ENCODE peak calls at places on chromosomes 4 and X, in seven cellular contexts. E, U, Z, M, Q, L and Y are unnamed samples.

GRCh38 chrX:148732743-148733142 is 232.3 kb downstream of the AFF2 start:
- DNase-seq in Q (no peak), M (no peak), E (no peak), L (no peak), Z (no peak), U (no peak), Y (no peak)

GRCh38 chr4:156942991-156943390 is 28.6 kb downstream of the PDGFC start:
- DNase-seq in E (no peak), Z (no peak), Q (no peak), L (no peak), M (no peak), U (no peak), Y (no peak)

GRCh38 chr4:108345862-108346530 is 177.3 kb upstream of the LEF1 start:
- DNase-seq in L (no peak), Z (no peak), M (no peak), E (no peak), Q (no peak), U (no peak), Y (peak)

GRCh38 chr4:96713271-96713670 is 873.4 kb downstream of the PDHA2 start:
- DNase-seq in M (no peak), L (no peak), U (no peak), Q (no peak), E (no peak), Z (no peak), Y (no peak)

GRCh38 chrX:82816572-82816971 is 691.5 kb upstream of the POU3F4 start:
- DNase-seq in U (no peak), M (no peak), L (no peak), Z (no peak), Q (no peak), E (no peak), Y (no peak)

GRCh38 chrX:634306-634958 is 3.8 kb downstream of the SHOX start:
- DNase-seq in M (peak), E (no peak), Z (no peak), Q (no peak), U (no peak), L (peak), Y (no peak)

GRCh38 chrX:151825927-151826471 is 86.7 kb upstream of the MAGEA4 start:
- DNase-seq in L (peak), Q (no peak), Z (no peak), M (no peak), U (no peak), E (peak), Y (peak)

GRCh38 chr4:3087398-3087797 is 12.9 kb downstream of the HTT start:
- DNase-seq in Q (no peak), E (no peak), M (no peak), Z (no peak), L (no peak), U (no peak), Y (no peak)

GRCh38 chr4:25100156-25100555 is 60.1 kb downstream of the SEPSECS start:
- DNase-seq in U (no peak), M (no peak), E (no peak), L (no peak), Z (no peak), Q (no peak), Y (no peak)

GRCh38 chr4:183437452-183437851 is 7.0 kb upstream of the CDKN2AIP start:
- DNase-seq in Q (no peak), L (peak), Z (no peak), M (no peak), U (peak), E (no peak), Y (no peak)

GRCh38 chr4:54165438-54165837 is 63.7 kb upstream of the PDGFRA start:
- DNase-seq in M (no peak), L (peak), E (peak), Q (no peak), U (no peak), Z (no peak), Y (peak)

GRCh38 chrX:126994011-126994410 is 174.5 kb downstream of the PRR32 start:
- DNase-seq in U (no peak), Q (no peak), M (no peak), E (no peak), L (no peak), Z (no peak), Y (no peak)

GRCh38 chr4:2333916-2334644 is 72.2 kb upstream of the MXD4 start:
- DNase-seq in M (peak), L (no peak), Q (no peak), E (no peak), Z (no peak), U (peak), Y (no peak)

GRCh38 chr4:22339491-22339890 is 176.4 kb downstream of the ADGRA3 start:
- DNase-seq in L (no peak), M (no peak), U (no peak), E (no peak), Q (no peak), Z (no peak), Y (no peak)

GRCh38 chr4:37827030-37827705 is 682 bp downstream of the PGM2 start:
- DNase-seq in M (no peak), E (no peak), L (peak), U (peak), Z (peak), Q (peak), Y (no peak)

GRCh38 chr4:163284304-163284703 is 48.1 kb downstream of the NPY1R start:
- DNase-seq in L (no peak), U (no peak), Q (no peak), E (no peak), Z (no peak), M (no peak), Y (no peak)

GRCh38 chrX:154544885-154545284 is 1.8 kb downstream of the G6PD start:
- DNase-seq in U (no peak), Z (no peak), L (no peak), E (no peak), M (no peak), Q (no peak), Y (no peak)

GRCh38 chrX:154541896-154542722 is 4.5 kb downstream of the G6PD start:
- DNase-seq in Z (peak), U (peak), L (peak), M (no peak), Q (no peak), E (peak), Y (peak)

GRCh38 chrX:154540897-154541535 is 5.6 kb downstream of the G6PD start:
- DNase-seq in L (no peak), M (no peak), U (no peak), Z (no peak), E (no peak), Q (peak), Y (no peak)

GRCh38 chrX:154541589-154541895 is 5.1 kb downstream of the G6PD start:
- DNase-seq in E (no peak), M (no peak), Q (no peak), U (no peak), Z (no peak), L (no peak), Y (no peak)

GRCh38 chrX:154542723-154543424 is 3.8 kb downstream of the G6PD start:
- DNase-seq in Z (no peak), U (no peak), L (no peak), E (no peak), Q (no peak), M (no peak), Y (no peak)
- H3K4me3 ChIP-seq in Z (no peak), U (no peak), L (no peak), E (no peak), Q (no peak), M (no peak), Y (no peak)

DNA sequence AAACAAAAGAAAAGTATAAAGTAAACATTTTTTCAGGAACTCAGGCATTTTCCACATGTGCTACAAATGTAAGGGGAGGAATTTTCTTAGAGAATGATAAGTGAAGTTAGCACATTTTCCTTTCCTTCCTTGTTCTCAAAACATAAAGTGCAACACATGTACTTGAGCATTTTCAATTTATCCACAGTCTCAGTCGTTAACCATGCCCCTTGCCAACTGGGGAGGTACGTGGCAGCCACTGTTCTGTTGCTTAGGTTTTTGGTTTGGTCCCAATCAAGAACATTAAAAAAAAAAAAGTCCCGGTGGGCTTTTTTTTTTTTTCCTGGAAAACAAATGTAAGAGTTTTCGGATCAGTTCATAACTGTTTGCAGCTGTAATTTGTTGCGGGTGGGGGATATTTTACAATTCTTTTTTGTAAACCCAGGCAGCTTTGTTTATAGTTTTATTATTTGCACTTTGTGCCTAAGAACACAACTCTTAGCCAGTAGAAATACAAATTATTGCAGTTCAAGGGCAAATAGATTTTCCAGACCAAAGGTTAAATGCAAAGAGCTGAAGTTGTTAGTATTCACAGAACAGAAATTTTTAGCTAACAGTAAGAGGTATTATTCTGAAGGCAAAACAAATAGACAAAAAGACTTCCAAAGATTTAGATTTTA is 112.1 kb upstream of the NAP1L5 start:
- DNase-seq in U (no peak), E (no peak), L (peak), Q (no peak), M (no peak), Z (no peak), Y (no peak)
- H3K4me3 ChIP-seq in U (no peak), E (no peak), L (peak), Q (no peak), M (no peak), Z (no peak), Y (no peak)

GRCh38 chr4:41119867-41120295 is 94.5 kb downstream of the APBB2 start:
- DNase-seq in E (no peak), U (no peak), Q (no peak), L (no peak), Z (no peak), M (no peak), Y (no peak)

GRCh38 chr4:41122309-41122708 is 92.0 kb downstream of the APBB2 start:
- DNase-seq in L (no peak), Z (no peak), E (no peak), U (no peak), Q (no peak), M (no peak), Y (no peak)

GRCh38 chr4:41121906-41122305 is 92.4 kb downstream of the APBB2 start:
- DNase-seq in U (no peak), E (no peak), L (no peak), Z (no peak), M (no peak), Q (no peak), Y (no peak)

GRCh38 chr4:41122775-41123174 is 91.6 kb downstream of the APBB2 start:
- DNase-seq in L (no peak), E (no peak), Q (no peak), M (peak), Z (no peak), U (no peak), Y (no peak)

GRCh38 chr4:41120297-41121217 is 93.8 kb downstream of the APBB2 start:
- DNase-seq in M (no peak), Q (no peak), E (no peak), U (no peak), L (peak), Z (no peak), Y (peak)
- H3K4me3 ChIP-seq in M (no peak), Q (no peak), E (no peak), U (no peak), L (no peak), Z (peak), Y (no peak)

GRCh38 chr4:78662661-78663060 is 111.1 kb downstream of the ANXA3 start:
- DNase-seq in M (no peak), Q (no peak), U (no peak), E (no peak), Z (no peak), L (no peak), Y (no peak)

GRCh38 chr4:78661086-78661690 is 109.6 kb downstream of the ANXA3 start:
- DNase-seq in Z (no peak), L (no peak), U (no peak), Q (no peak), M (no peak), E (no peak), Y (no peak)

GRCh38 chr4:78659665-78660064 is 108.1 kb downstream of the ANXA3 start:
- DNase-seq in L (no peak), M (no peak), Z (no peak), U (no peak), E (no peak), Q (no peak), Y (no peak)

GRCh38 chr4:78660559-78660958 is 109.0 kb downstream of the ANXA3 start:
- DNase-seq in U (no peak), E (no peak), Z (no peak), Q (no peak), M (no peak), L (peak), Y (no peak)

GRCh38 chr4:78661923-78662521 is 110.5 kb downstream of the ANXA3 start:
- DNase-seq in Z (no peak), E (no peak), Q (no peak), M (no peak), U (peak), L (peak), Y (peak)
- H3K4me3 ChIP-seq in Z (peak), E (no peak), Q (no peak), M (no peak), U (no peak), L (no peak), Y (no peak)

GRCh38 chr4:52748432-52748831 is 2.8 kb downstream of the ERVMER34-1 start:
- DNase-seq in Z (no peak), U (no peak), L (no peak), M (no peak), Q (no peak), E (no peak), Y (no peak)

GRCh38 chr4:52750213-52750612 is 1.0 kb downstream of the ERVMER34-1 start:
- DNase-seq in E (no peak), Q (no peak), L (no peak), M (no peak), Z (no peak), U (no peak), Y (no peak)

GRCh38 chr4:52751349-52751911 is at the start of gene ERVMER34-1:
- DNase-seq in E (peak), L (peak), M (peak), U (peak), Z (peak), Q (peak), Y (no peak)

GRCh38 chr4:52752921-52753320 is 1.7 kb upstream of the ERVMER34-1 start:
- DNase-seq in Q (no peak), U (no peak), Z (no peak), E (no peak), M (no peak), L (no peak), Y (no peak)

DNA sequence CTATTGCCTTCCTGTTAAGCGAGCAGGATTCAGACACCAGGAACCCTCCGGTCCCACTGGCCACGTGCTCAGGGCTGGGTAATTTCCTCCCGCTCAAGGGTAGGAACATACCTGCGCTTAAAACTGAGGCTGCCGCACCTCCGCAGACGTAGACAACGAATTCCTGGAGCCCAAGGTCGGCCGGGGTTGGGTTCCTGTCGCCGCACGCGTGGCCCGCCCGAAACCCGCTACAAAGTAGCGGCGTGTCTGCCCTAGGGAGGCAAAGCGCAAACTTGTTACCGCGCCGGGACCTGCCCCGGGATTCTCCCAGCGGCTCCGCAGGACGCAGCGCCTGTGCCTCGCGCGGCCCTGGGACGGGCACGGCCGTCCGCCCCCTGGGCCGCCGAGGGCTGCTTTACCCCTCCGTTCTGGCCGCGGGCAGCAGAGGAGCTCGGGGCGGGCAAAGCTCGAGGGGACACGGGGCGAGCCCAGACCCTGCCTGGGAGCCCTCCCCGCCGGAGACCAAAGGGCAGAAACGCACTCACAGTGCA is 341 bp downstream of the ERVMER34-1 start:
- DNase-seq in L (peak), U (peak), Z (no peak), M (peak), Q (no peak), E (no peak), Y (no peak)
- H3K4me3 ChIP-seq in L (peak), U (peak), Z (peak), M (peak), Q (peak), E (peak), Y (peak)

GRCh38 chr4:33881176-33881575 is 2363.1 kb downstream of the ARAP2 start:
- DNase-seq in E (no peak), M (no peak), U (no peak), Q (no peak), Z (no peak), L (no peak), Y (no peak)
- H3K4me3 ChIP-seq in E (no peak), M (no peak), U (no peak), Q (no peak), Z (no peak), L (no peak), Y (no peak)